ENCODE peak calls at places on chromosomes 5 and 9, in six cellular contexts. W is heart right ventricle; G is AG09319; O is T-helper 1 cell; X is astrocyte of the spinal cord; H is stimulated activated CD4-positive, alpha-beta T cell treated with anti-CD3 and anti-CD28 coated beads, Interleukin-15, amount 100 ng/mL, for 48 hours. S is an unnamed sample.

GRCh38 chr5:140044041-140044440 is 942 bp upstream of the NRG2 start:
- DNase-seq in W (no peak), G (no peak), O (no peak), X (peak), H (no peak), S (no peak)

GRCh38 chr5:154202379-154203260 is 12.1 kb downstream of the GALNT10 start:
- DNase-seq in W (no peak), G (no peak), O (peak), X (no peak), H (no peak), S (no peak)

GRCh38 chr9:16449331-16449730 is 421.1 kb downstream of the BNC2 start:
- DNase-seq in W (no peak), G (no peak), O (no peak), X (no peak), H (no peak), S (no peak)

GRCh38 chr5:172454355-172455086 is at the start of gene SH3PXD2B:
- DNase-seq in W (peak), G (no peak), O (peak), X (peak), H (no peak), S (no peak)

GRCh38 chr9:35659340-35659739 is 1.2 kb downstream of the CCDC107 start:
- DNase-seq in W (no peak), G (no peak), O (no peak), X (no peak), H (no peak), S (no peak)

GRCh38 chr9:127418037-127418471 is 6.1 kb upstream of the ZNF79 start:
- DNase-seq in W (no peak), G (no peak), O (peak), X (no peak), H (peak), S (no peak)

GRCh38 chr5:33261747-33262146 is 179.0 kb upstream of the TARS1 start:
- DNase-seq in W (no peak), G (no peak), O (no peak), X (no peak), H (no peak), S (no peak)

GRCh38 chr5:171882118-171882517 is 96.5 kb downstream of the SMIM23 start:
- DNase-seq in W (no peak), G (no peak), O (peak), X (no peak), H (no peak), S (no peak)

GRCh38 chr5:178331491-178331981 is 98.9 kb upstream of the PHYKPL start:
- DNase-seq in W (peak), G (no peak), O (no peak), X (no peak), H (no peak), S (peak)

GRCh38 chr5:16570121-16570815 is 46.5 kb downstream of the RETREG1 start:
- DNase-seq in W (no peak), G (no peak), O (no peak), X (peak), H (no peak), S (no peak)

GRCh38 chr9:110691002-110691549 is 22.5 kb downstream of the MUSK start:
- DNase-seq in W (no peak), G (no peak), O (peak), X (peak), H (no peak), S (no peak)

GRCh38 chr9:74770508-74771261 is 117.0 kb downstream of the TRPM6 start:
- DNase-seq in W (peak), G (no peak), O (peak), X (no peak), H (peak), S (no peak)

GRCh38 chr9:98306384-98307145 is 51.1 kb upstream of the TBC1D2 start:
- DNase-seq in W (no peak), G (no peak), O (no peak), X (no peak), H (no peak), S (no peak)

GRCh38 chr5:163544041-163544440 is 38.6 kb downstream of the MAT2B start:
- DNase-seq in W (no peak), G (no peak), O (no peak), X (no peak), H (no peak), S (no peak)

GRCh38 chr9:34070601-34071340 is 22.1 kb upstream of the UBAP2 start:
- DNase-seq in W (no peak), G (peak), O (no peak), X (no peak), H (no peak), S (no peak)

GRCh38 chr9:6944896-6945295 is 187.1 kb downstream of the KDM4C start:
- DNase-seq in W (no peak), G (no peak), O (no peak), X (peak), H (no peak), S (no peak)

GRCh38 chr9:125774106-125774505 is 26.9 kb downstream of the PBX3 start:
- DNase-seq in W (no peak), G (no peak), O (no peak), X (no peak), H (no peak), S (no peak)

GRCh38 chr9:79221084-79221483 is 350.7 kb upstream of the TLE4 start:
- DNase-seq in W (no peak), G (peak), O (no peak), X (peak), H (no peak), S (no peak)

GRCh38 chr9:89137548-89138462 is 40.8 kb downstream of the SHC3 start:
- DNase-seq in W (peak), G (peak), O (no peak), X (peak), H (no peak), S (peak)

GRCh38 chr9:126240835-126241234 is 85.8 kb upstream of the MVB12B start:
- DNase-seq in W (no peak), G (no peak), O (no peak), X (no peak), H (no peak), S (no peak)

GRCh38 chr9:70551391-70551790 is 136.9 kb upstream of the KLF9 start:
- DNase-seq in W (no peak), G (no peak), O (no peak), X (no peak), H (no peak), S (no peak)

GRCh38 chr9:26054600-26055516 is 376.6 kb upstream of the TUSC1 start:
- DNase-seq in W (no peak), G (no peak), O (no peak), X (peak), H (no peak), S (no peak)

GRCh38 chr5:83095973-83096539 is 18.7 kb downstream of the XRCC4 start:
- DNase-seq in W (no peak), G (no peak), O (no peak), X (peak), H (no peak), S (no peak)

GRCh38 chr9:128550226-128550625 is 2.2 kb upstream of the SPTAN1 start:
- DNase-seq in W (no peak), G (no peak), O (no peak), X (no peak), H (peak), S (peak)

GRCh38 chr9:121609845-121610637 is 41.4 kb upstream of the DAB2IP start:
- DNase-seq in W (peak), G (no peak), O (no peak), X (peak), H (no peak), S (peak)

GRCh38 chr5:125485003-125485641 is 738.7 kb upstream of the ZNF608 start:
- DNase-seq in W (no peak), G (peak), O (no peak), X (peak), H (no peak), S (peak)

GRCh38 chr5:6820851-6821479 is 107.7 kb downstream of the TENT4A start:
- DNase-seq in W (no peak), G (no peak), O (peak), X (peak), H (peak), S (peak)

GRCh38 chr5:141326088-141326854 is 4.0 kb upstream of the PCDHGA1 start:
- DNase-seq in W (peak), G (peak), O (peak), X (peak), H (peak), S (peak)

GRCh38 chr5:98330871-98331270 is 442.6 kb upstream of the RGMB start:
- DNase-seq in W (no peak), G (no peak), O (no peak), X (no peak), H (no peak), S (no peak)

GRCh38 chr5:76473676-76474075 is 70.6 kb downstream of the IQGAP2 start:
- DNase-seq in W (no peak), G (no peak), O (peak), X (no peak), H (peak), S (no peak)

GRCh38 chr9:116767219-116767618 is 80.1 kb downstream of the TRIM32 start:
- DNase-seq in W (no peak), G (no peak), O (no peak), X (no peak), H (no peak), S (no peak)

GRCh38 chr5:127746756-127747155 is 43.6 kb downstream of the CCDC192 start:
- DNase-seq in W (no peak), G (no peak), O (no peak), X (peak), H (no peak), S (no peak)

GRCh38 chr5:76785493-76785892 is 33.3 kb upstream of the F2RL1 start:
- DNase-seq in W (no peak), G (no peak), O (no peak), X (peak), H (no peak), S (no peak)

GRCh38 chr5:159022178-159022556 is 77.5 kb downstream of the EBF1 start:
- DNase-seq in W (peak), G (no peak), O (no peak), X (peak), H (no peak), S (no peak)

GRCh38 chr9:114409103-114409780 is 21.5 kb upstream of the AKNA start:
- DNase-seq in W (no peak), G (peak), O (no peak), X (peak), H (no peak), S (no peak)

GRCh38 chr9:10265102-10265708 is 347.6 kb downstream of the PTPRD start:
- DNase-seq in W (no peak), G (no peak), O (no peak), X (peak), H (no peak), S (no peak)

GRCh38 chr9:79617395-79617794 is 45.6 kb downstream of the TLE4 start:
- DNase-seq in W (no peak), G (no peak), O (no peak), X (peak), H (no peak), S (no peak)

GRCh38 chr5:93461751-93462150 is 119.3 kb downstream of the NR2F1-AS1 start:
- DNase-seq in W (no peak), G (no peak), O (no peak), X (peak), H (no peak), S (no peak)

S was measured in occipital lobe.